ENCODE peak calls at places on chromosomes 6 and 20, in nine cellular contexts. W is stimulated activated naive CD8-positive, alpha-beta T cell treated with anti-CD3 and anti-CD28 coated beads, Interleukin-15, Interleukin-2, amounts not matched to agents 100 U/mL and 50 U/mL, for 24 hours; Y is activated naive CD8-positive, alpha-beta T cell treated with anti-CD3 and anti-CD28 coated beads, Interleukin-2, amount 50 U/mL, for 24 hours; M is psoas muscle; H is activated T-cell treated with anti-CD3 and anti-CD28 coated beads, Interleukin-2, amount 50 U/mL, for 4 hours; Z is activated CD8-positive, alpha-beta memory T cell treated with anti-CD3 and anti-CD28 coated beads, Interleukin-2, amount 10 ng/mL, durations not matched to agents 7 days and 5 days; K is WTC11; X is T-cell; L is GM23338. N is an unnamed sample.
A peak's percentile ranks its signal among the peaks of the same experiment; 100 is the strongest.

GRCh38 chr20:31923388-31924271 is 28.2 kb downstream of the PDRG1 start:
- ATAC-seq in Z (no peak), H (no peak), L (no peak), W (peak; percentile 84), Y (peak; percentile 86), M (no peak), K (no peak), X (no peak), N (no peak)

GRCh38 chr20:23160536-23161243 is 74.6 kb upstream of the CD93 start:
- ATAC-seq in L (peak; percentile 54), Y (no peak), M (no peak), K (peak; percentile 67), X (no peak), W (no peak), H (no peak), Z (no peak), N (no peak)

GRCh38 chr6:107708435-107708834 is 115.7 kb downstream of the SCML4 start:
- ATAC-seq in H (no peak), M (no peak), W (no peak), K (no peak), Z (no peak), L (no peak), Y (no peak), X (no peak), N (no peak)

GRCh38 chr20:47221036-47221625 is 135.4 kb downstream of the ZMYND8 start:
- ATAC-seq in H (no peak), W (no peak), X (no peak), Z (no peak), K (no peak), M (no peak), Y (no peak), L (no peak), N (no peak)

GRCh38 chr20:58981564-58982364 is 708 bp downstream of the NELFCD start:
- ATAC-seq in M (no peak), W (no peak), K (peak; percentile 12), Z (peak; percentile 10), Y (peak; percentile 18), H (peak; percentile 7), L (peak; percentile 56), X (peak; percentile 2), N (no peak)

GRCh38 chr6:129102741-129103140 is 219.8 kb downstream of the LAMA2 start:
- ATAC-seq in L (no peak), X (no peak), M (peak; percentile 74), Y (no peak), K (no peak), W (no peak), H (no peak), Z (no peak), N (peak; percentile 82)

GRCh38 chr6:139497344-139497961 is 123.0 kb upstream of the CITED2 start:
- ATAC-seq in X (no peak), W (no peak), Z (no peak), M (no peak), K (no peak), L (no peak), H (no peak), Y (no peak), N (no peak)

GRCh38 chr6:36053878-36054277 is 26.3 kb downstream of the MAPK14 start:
- ATAC-seq in X (no peak), W (no peak), Y (no peak), H (no peak), M (no peak), Z (no peak), L (no peak), K (no peak), N (no peak)

GRCh38 chr6:112029045-112029822 is 24.7 kb upstream of the CCN6 start:
- ATAC-seq in M (no peak), H (no peak), W (no peak), L (peak; percentile 86), Y (no peak), X (no peak), Z (no peak), K (peak; percentile 80), N (no peak)

GRCh38 chr6:43520097-43520496 is 3.2 kb downstream of the POLR1C start:
- ATAC-seq in M (no peak), W (no peak), X (no peak), Y (no peak), K (no peak), H (no peak), L (no peak), Z (no peak), N (no peak)

GRCh38 chr20:58659841-58660240 is 8.8 kb downstream of the STX16 start:
- ATAC-seq in Z (peak; percentile 62), Y (no peak), L (peak; percentile 39), H (no peak), X (peak; percentile 53), K (peak; percentile 61), W (no peak), M (no peak), N (no peak)

GRCh38 chr6:138450445-138450844 is 46.4 kb downstream of the HEBP2 start:
- ATAC-seq in M (no peak), K (no peak), H (no peak), Z (no peak), X (no peak), L (no peak), W (no peak), Y (no peak), N (no peak)

GRCh38 chr6:166259296-166259977 is 48.8 kb downstream of the PRR18 start:
- ATAC-seq in K (no peak), W (no peak), Z (no peak), L (peak; percentile 81), M (no peak), Y (peak; percentile 22), H (no peak), X (no peak), N (peak; percentile 77)

GRCh38 chr20:432677-433299 is 24.7 kb downstream of the RBCK1 start:
- ATAC-seq in Y (no peak), L (no peak), X (no peak), M (peak; percentile 22), Z (no peak), K (no peak), H (no peak), W (no peak), N (no peak)

GRCh38 chr20:6483727-6484126 is 283.8 kb upstream of the BMP2 start:
- ATAC-seq in K (no peak), H (no peak), M (no peak), X (no peak), L (no peak), Z (no peak), Y (no peak), W (no peak), N (no peak)

GRCh38 chr6:44268095-44268628 is 2.1 kb upstream of the TMEM151B start:
- ATAC-seq in W (no peak), M (peak; percentile 33), Z (no peak), L (peak; percentile 17), X (no peak), K (peak; percentile 34), Y (no peak), H (no peak), N (no peak)

GRCh38 chr20:60408435-60408834 is 450.2 kb downstream of the CDH26 start:
- ATAC-seq in K (no peak), X (no peak), W (no peak), M (no peak), Z (no peak), Y (no peak), H (no peak), L (no peak), N (no peak)

GRCh38 chr6:157063176-157063934 is 260.0 kb downstream of the TMEM242 start:
- ATAC-seq in H (peak; percentile 89), W (no peak), X (no peak), Y (peak; percentile 63), L (peak; percentile 57), K (peak; percentile 64), Z (no peak), M (no peak), N (no peak)

GRCh38 chr6:35954335-35954734 is 33.4 kb upstream of the SRPK1 start:
- ATAC-seq in K (no peak), Z (no peak), W (no peak), X (no peak), Y (no peak), M (no peak), H (no peak), L (no peak), N (no peak)

GRCh38 chr20:38827770-38828281 is 22.3 kb downstream of the PPP1R16B start:
- ATAC-seq in K (no peak), W (peak; percentile 17), Z (no peak), M (no peak), L (no peak), Y (peak; percentile 35), H (peak; percentile 71), X (peak; percentile 46), N (no peak)

GRCh38 chr20:58519940-58520712 is 4.9 kb upstream of the APCDD1L start:
- ATAC-seq in H (no peak), Z (no peak), Y (no peak), W (no peak), X (no peak), K (no peak), M (no peak), L (no peak), N (no peak)

GRCh38 chr6:110518281-110518623 is 41.8 kb upstream of the SLC22A16 start:
- ATAC-seq in L (peak; percentile 83), K (peak; percentile 83), W (no peak), Z (no peak), Y (no peak), X (no peak), H (no peak), M (no peak), N (no peak)

GRCh38 chr20:45011108-45011526 is 44.8 kb downstream of the STK4 start:
- ATAC-seq in W (peak; percentile 74), Z (peak; percentile 72), L (peak; percentile 80), Y (peak; percentile 62), K (peak; percentile 77), M (peak; percentile 64), X (peak; percentile 72), H (peak; percentile 85), N (no peak)

GRCh38 chr6:41488392-41489129 is 57.6 kb upstream of the FOXP4 start:
- ATAC-seq in L (peak; percentile 78), M (no peak), X (no peak), Y (peak; percentile 24), H (no peak), K (peak; percentile 73), W (peak; percentile 23), Z (no peak), N (peak; percentile 31)

GRCh38 chr6:14375940-14376339 is 258.4 kb downstream of the CD83 start:
- ATAC-seq in X (no peak), W (peak; percentile 65), M (no peak), Z (no peak), H (no peak), Y (peak; percentile 62), K (no peak), L (no peak), N (no peak)

GRCh38 chr20:52962183-52962582 is 10.0 kb upstream of the TSHZ2 start:
- ATAC-seq in M (no peak), X (no peak), Z (no peak), K (no peak), L (no peak), H (no peak), W (no peak), Y (no peak), N (no peak)

GRCh38 chr20:60510356-60510755 is 552.1 kb downstream of the CDH26 start:
- ATAC-seq in Y (no peak), K (no peak), W (no peak), M (no peak), L (no peak), H (no peak), Z (no peak), X (no peak), N (no peak)

GRCh38 chr6:5850848-5851255 is 155.9 kb downstream of the NRN1 start:
- ATAC-seq in Z (peak; percentile 67), W (peak; percentile 60), L (peak; percentile 87), H (peak; percentile 50), M (no peak), K (peak; percentile 87), Y (peak; percentile 38), X (peak; percentile 55), N (no peak)

GRCh38 chr6:30601436-30601814 is 15.6 kb downstream of the PPP1R10 start:
- ATAC-seq in X (no peak), W (no peak), M (no peak), K (no peak), L (no peak), Y (no peak), H (no peak), Z (no peak), N (no peak)

GRCh38 chr20:57006411-57007170 is 259.9 kb downstream of the BMP7 start:
- ATAC-seq in W (no peak), L (no peak), Z (no peak), M (no peak), K (no peak), H (no peak), X (no peak), Y (no peak), N (no peak)

GRCh38 chr6:118656822-118657451 is 5.5 kb upstream of the CEP85L start:
- ATAC-seq in Y (peak; percentile 53), H (peak; percentile 20), M (no peak), L (no peak), W (peak; percentile 30), K (no peak), Z (peak; percentile 53), X (peak; percentile 65), N (no peak)